ENCODE peak calls at places on chromosome 13, in six cellular contexts. One of them, this sample, is unnamed.

GRCh38 chr13:67574320-67575233 is 344.4 kb upstream of the PCDH9 start:
- DNase-seq in H1: no peak
- DNase-seq in SK-N-SH: no peak
- DNase-seq in K562: no peak
- DNase-seq in GM12878: no peak
- DNase-seq in HepG2: no peak
- DNase-seq in this sample: no peak

GRCh38 chr13:48769107-48769704 is 115.5 kb downstream of the CYSLTR2 start:
- DNase-seq in H1: peak; percentile 93
- DNase-seq in SK-N-SH: peak; percentile 60
- DNase-seq in K562: peak; percentile 57
- DNase-seq in GM12878: peak; percentile 68
- DNase-seq in HepG2: peak; percentile 82
- DNase-seq in this sample: peak; percentile 34

GRCh38 chr13:41917641-41918040 is 43.3 kb downstream of the VWA8 start:
- DNase-seq in H1: no peak
- DNase-seq in SK-N-SH: no peak
- DNase-seq in K562: no peak
- DNase-seq in GM12878: no peak
- DNase-seq in HepG2: no peak
- DNase-seq in this sample: no peak

GRCh38 chr13:45445053-45445452 is 19.7 kb upstream of the COG3 start:
- DNase-seq in H1: peak; percentile 26
- DNase-seq in SK-N-SH: no peak
- DNase-seq in K562: no peak
- DNase-seq in GM12878: no peak
- DNase-seq in HepG2: no peak
- DNase-seq in this sample: no peak

GRCh38 chr13:47929156-47929555 is 71.9 kb downstream of the SUCLA2 start:
- DNase-seq in H1: no peak
- DNase-seq in SK-N-SH: no peak
- DNase-seq in K562: no peak
- DNase-seq in GM12878: no peak
- DNase-seq in HepG2: no peak
- DNase-seq in this sample: no peak

GRCh38 chr13:21055511-21056045 is 5.8 kb downstream of the LATS2 start:
- DNase-seq in H1: no peak
- DNase-seq in SK-N-SH: no peak
- DNase-seq in K562: no peak
- DNase-seq in GM12878: no peak
- DNase-seq in HepG2: no peak
- DNase-seq in this sample: no peak

GRCh38 chr13:52665325-52665724 is 12.7 kb downstream of the SUGT1 start:
- DNase-seq in H1: no peak
- DNase-seq in SK-N-SH: peak; percentile 22
- DNase-seq in K562: no peak
- DNase-seq in GM12878: no peak
- DNase-seq in HepG2: peak; percentile 15
- DNase-seq in this sample: peak; percentile 7

GRCh38 chr13:42002066-42002465 is 41.2 kb upstream of the VWA8 start:
- DNase-seq in H1: no peak
- DNase-seq in SK-N-SH: no peak
- DNase-seq in K562: no peak
- DNase-seq in GM12878: no peak
- DNase-seq in HepG2: no peak
- DNase-seq in this sample: no peak

GRCh38 chr13:104645786-104646185 is 1579.6 kb upstream of the SLC10A2 start:
- DNase-seq in H1: no peak
- DNase-seq in SK-N-SH: no peak
- DNase-seq in K562: no peak
- DNase-seq in GM12878: no peak
- DNase-seq in HepG2: no peak
- DNase-seq in this sample: no peak

GRCh38 chr13:104648291-104648690 is 1582.1 kb upstream of the SLC10A2 start:
- DNase-seq in H1: no peak
- DNase-seq in SK-N-SH: no peak
- DNase-seq in K562: no peak
- DNase-seq in GM12878: no peak
- DNase-seq in HepG2: no peak
- DNase-seq in this sample: no peak

GRCh38 chr13:104650426-104650825 is 1584.2 kb upstream of the SLC10A2 start:
- DNase-seq in H1: no peak
- DNase-seq in SK-N-SH: no peak
- DNase-seq in K562: no peak
- DNase-seq in GM12878: no peak
- DNase-seq in HepG2: no peak
- DNase-seq in this sample: no peak
- TF ChIP-seq USF2 in H1: no peak
- TF ChIP-seq USF2 in SK-N-SH: no peak
- TF ChIP-seq USF2 in K562: no peak
- TF ChIP-seq USF2 in GM12878: no peak
- TF ChIP-seq USF2 in HepG2: no peak
- TF ChIP-seq USF2 in this sample: no peak

DNA sequence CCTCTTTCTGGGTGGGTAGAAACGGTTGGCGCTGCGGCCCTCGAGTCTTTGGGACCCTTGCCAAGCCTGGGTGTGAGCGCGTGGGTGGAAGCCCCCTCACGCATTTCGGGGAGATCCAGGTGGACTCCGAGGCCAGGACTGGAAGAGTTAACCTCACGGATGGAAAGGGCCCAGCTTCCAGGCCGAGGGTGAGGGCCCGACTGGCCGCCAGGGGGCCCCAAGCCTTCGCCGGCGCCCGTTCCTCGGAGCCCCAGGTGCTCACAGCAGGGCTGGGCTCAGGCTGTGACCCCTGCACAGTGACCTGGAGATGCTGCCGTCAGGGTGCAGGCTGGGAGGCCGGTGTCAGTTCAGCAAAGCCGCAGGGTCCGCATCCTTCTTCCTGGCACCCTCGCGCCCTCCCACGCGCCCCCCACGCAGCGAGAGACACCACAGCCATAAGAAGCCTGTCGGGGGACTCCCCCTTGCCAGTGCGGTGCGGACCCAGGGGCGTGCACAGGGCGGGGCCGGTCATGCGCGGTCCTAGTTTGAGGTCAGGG is 34.2 kb upstream of the TMEM255B start:
- DNase-seq in H1: peak; percentile 89
- DNase-seq in SK-N-SH: peak; percentile 90
- DNase-seq in K562: peak; percentile 65
- DNase-seq in GM12878: peak; percentile 12
- DNase-seq in HepG2: peak; percentile 53
- DNase-seq in this sample: peak; percentile 74
- TF ChIP-seq EP300 in H1: no peak
- TF ChIP-seq EP300 in SK-N-SH: no peak
- TF ChIP-seq EP300 in K562: no peak
- TF ChIP-seq EP300 in GM12878: no peak
- TF ChIP-seq EP300 in HepG2: no peak
- TF ChIP-seq EP300 in this sample: no peak

GRCh38 chr13:37106642-37107041 is 1.2 kb upstream of the CSNK1A1L start:
- DNase-seq in H1: no peak
- DNase-seq in SK-N-SH: no peak
- DNase-seq in K562: no peak
- DNase-seq in GM12878: no peak
- DNase-seq in HepG2: no peak
- DNase-seq in this sample: no peak
- TF ChIP-seq USF2 in H1: no peak
- TF ChIP-seq USF2 in SK-N-SH: no peak
- TF ChIP-seq USF2 in K562: no peak
- TF ChIP-seq USF2 in GM12878: no peak
- TF ChIP-seq USF2 in HepG2: no peak
- TF ChIP-seq USF2 in this sample: no peak

GRCh38 chr13:46592410-46592809 is 39.4 kb downstream of the LRCH1 start:
- DNase-seq in H1: no peak
- DNase-seq in SK-N-SH: no peak
- DNase-seq in K562: no peak
- DNase-seq in GM12878: no peak
- DNase-seq in HepG2: no peak
- DNase-seq in this sample: no peak

GRCh38 chr13:46596501-46596900 is 43.5 kb downstream of the LRCH1 start:
- DNase-seq in H1: no peak
- DNase-seq in SK-N-SH: no peak
- DNase-seq in K562: no peak
- DNase-seq in GM12878: no peak
- DNase-seq in HepG2: no peak
- DNase-seq in this sample: no peak

GRCh38 chr13:46593403-46593802 is 40.4 kb downstream of the LRCH1 start:
- DNase-seq in H1: no peak
- DNase-seq in SK-N-SH: no peak
- DNase-seq in K562: no peak
- DNase-seq in GM12878: no peak
- DNase-seq in HepG2: no peak
- DNase-seq in this sample: no peak

GRCh38 chr13:46595918-46596315 is 42.9 kb downstream of the LRCH1 start:
- DNase-seq in H1: no peak
- DNase-seq in SK-N-SH: no peak
- DNase-seq in K562: no peak
- DNase-seq in GM12878: no peak
- DNase-seq in HepG2: no peak
- DNase-seq in this sample: no peak

DNA sequence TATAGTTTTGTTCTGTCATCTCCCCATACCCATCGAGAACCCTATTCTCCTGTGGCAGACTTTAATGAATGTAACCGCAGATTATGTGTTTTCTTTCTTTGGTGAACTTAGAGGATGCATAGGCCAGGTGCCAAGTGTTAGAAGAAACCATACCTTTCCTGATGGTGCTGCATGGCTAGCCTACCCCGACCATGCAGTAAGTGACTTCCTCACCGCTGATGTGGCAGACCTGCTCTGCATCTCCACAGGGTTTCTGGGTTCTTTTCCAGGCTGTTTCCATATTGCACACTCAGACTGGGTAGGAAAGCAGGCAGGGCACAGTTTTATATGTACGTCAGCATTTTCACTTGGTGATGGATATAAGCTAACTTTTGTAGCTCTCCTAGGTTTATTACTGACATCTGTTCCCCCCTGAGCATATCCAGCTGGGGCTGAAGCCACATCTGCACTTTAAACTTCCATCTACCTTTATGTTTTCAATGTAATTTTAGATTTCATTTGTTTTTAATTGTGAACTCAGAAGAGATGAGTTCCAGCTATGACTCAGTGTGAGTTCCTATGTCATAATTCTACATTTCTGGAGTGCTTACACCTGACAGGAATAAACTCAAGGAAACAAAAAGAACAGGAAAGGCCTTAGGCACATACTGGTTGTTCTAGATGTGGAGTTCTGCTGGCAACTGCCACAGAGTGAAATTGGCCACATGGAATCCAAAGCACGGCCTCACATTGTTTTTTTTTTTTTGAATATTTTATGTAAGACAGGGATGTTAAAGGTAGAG is 42.4 kb downstream of the LRCH1 start:
- DNase-seq in H1: no peak
- DNase-seq in SK-N-SH: no peak
- DNase-seq in K562: no peak
- DNase-seq in GM12878: no peak
- DNase-seq in HepG2: no peak
- DNase-seq in this sample: no peak
- TF ChIP-seq EP300 in H1: no peak
- TF ChIP-seq EP300 in SK-N-SH: no peak
- TF ChIP-seq EP300 in K562: no peak
- TF ChIP-seq EP300 in GM12878: no peak
- TF ChIP-seq EP300 in HepG2: no peak
- TF ChIP-seq EP300 in this sample: no peak

GRCh38 chr13:75186384-75186783 is 295.6 kb downstream of the TBC1D4 start:
- DNase-seq in H1: no peak
- DNase-seq in SK-N-SH: no peak
- DNase-seq in K562: no peak
- DNase-seq in GM12878: no peak
- DNase-seq in HepG2: no peak
- DNase-seq in this sample: no peak
- TF ChIP-seq USF2 in H1: no peak
- TF ChIP-seq USF2 in SK-N-SH: no peak
- TF ChIP-seq USF2 in K562: no peak
- TF ChIP-seq USF2 in GM12878: no peak
- TF ChIP-seq USF2 in HepG2: no peak
- TF ChIP-seq USF2 in this sample: no peak